ENCODE peak calls at places on chromosomes 13 and 19, in ten cellular contexts. T is HFFc6; R is hypothalamus; C is GM04504; S is pons; E is GM23338; P is choroid plexus epithelial cell; U is stimulated activated CD8-positive, alpha-beta memory T cell treated with anti-CD3 and anti-CD28 coated beads, Interleukin-15, amount 100 ng/mL, for 4 hours; G is hepatic stellate cell; L is epithelial cell of prostate. X is an unnamed sample.

GRCh38 chr19:43752287-43752875 is 2.4 kb downstream of the SMG9 start:
- DNase-seq in T (no peak), R (no peak), C (no peak), S (no peak), E (no peak), P (no peak), U (no peak), G (no peak), L (no peak), X (no peak)

GRCh38 chr19:54532528-54532927 is 29.9 kb downstream of the LAIR2 start:
- DNase-seq in T (no peak), R (no peak), C (no peak), S (peak), E (no peak), P (no peak), U (no peak), G (no peak), L (no peak), X (no peak)

GRCh38 chr19:1814833-1815604 is 2.9 kb upstream of the ATP8B3 start:
- DNase-seq in T (no peak), R (no peak), C (no peak), S (no peak), E (no peak), P (no peak), U (no peak), G (no peak), L (no peak), X (no peak)

GRCh38 chr19:45560686-45561085 is 23.9 kb downstream of the OPA3 start:
- DNase-seq in T (no peak), R (no peak), C (no peak), S (no peak), E (no peak), P (no peak), U (no peak), G (no peak), L (no peak), X (no peak)

GRCh38 chr13:33180009-33180804 is 105.3 kb downstream of the STARD13 start:
- DNase-seq in T (no peak), R (no peak), C (no peak), S (no peak), E (peak), P (no peak), U (no peak), G (no peak), L (no peak), X (no peak)

GRCh38 chr13:26168276-26168814 is 53.8 kb downstream of the RNF6 start:
- DNase-seq in T (peak), R (no peak), C (peak), S (no peak), E (no peak), P (peak), U (no peak), G (no peak), L (no peak), X (peak)

GRCh38 chr19:13160557-13160956 is 10.3 kb downstream of the IER2 start:
- DNase-seq in T (peak), R (no peak), C (no peak), S (no peak), E (no peak), P (no peak), U (no peak), G (peak), L (no peak), X (no peak)

GRCh38 chr19:52397310-52398090 is at the start of gene ZNF528:
- DNase-seq in T (peak), R (peak), C (peak), S (peak), E (peak), P (peak), U (peak), G (peak), L (peak), X (peak)

GRCh38 chr19:861756-862528 is 2.5 kb downstream of the CFD start:
- DNase-seq in T (no peak), R (no peak), C (no peak), S (no peak), E (peak), P (peak), U (no peak), G (peak), L (no peak), X (peak)

GRCh38 chr13:75726313-75726712 is 90.2 kb downstream of the LMO7 start:
- DNase-seq in T (no peak), R (no peak), C (no peak), S (no peak), E (no peak), P (no peak), U (no peak), G (no peak), L (no peak), X (no peak)

GRCh38 chr19:9535934-9536333 is 2.5 kb downstream of the ZNF426 start:
- DNase-seq in T (no peak), R (no peak), C (no peak), S (no peak), E (no peak), P (no peak), U (no peak), G (no peak), L (no peak), X (no peak)

GRCh38 chr13:51534075-51534817 is 50.0 kb upstream of the WDFY2 start:
- DNase-seq in T (no peak), R (peak), C (no peak), S (peak), E (no peak), P (no peak), U (peak), G (no peak), L (no peak), X (no peak)

GRCh38 chr13:106109391-106109791 is 426.1 kb downstream of the EFNB2 start:
- DNase-seq in T (peak), R (no peak), C (peak), S (no peak), E (no peak), P (peak), U (no peak), G (no peak), L (no peak), X (no peak)

GRCh38 chr19:10686661-10687517 is 14.3 kb upstream of the QTRT1 start:
- DNase-seq in T (no peak), R (peak), C (no peak), S (peak), E (no peak), P (peak), U (no peak), G (peak), L (peak), X (no peak)

GRCh38 chr13:79799466-79799865 is 318.5 kb downstream of the NDFIP2 start:
- DNase-seq in T (no peak), R (no peak), C (no peak), S (no peak), E (no peak), P (no peak), U (no peak), G (no peak), L (no peak), X (no peak)

X was measured in ELF-1.